ENCODE peak calls at places on chromosome 18, in six cellular contexts. F is prostate gland, D is upper lobe of right lung, E is tibial artery, L is A549, P is lung. A is an unnamed sample.

GRCh38 chr18:41073372-41073954 is 881.6 kb upstream of the PIK3C3 start:
- DNase-seq in E (no peak), F (no peak), L (no peak), D (no peak), P (no peak), A (no peak)

GRCh38 chr18:49725809-49726514 is 87.4 kb downstream of the ACAA2 start:
- DNase-seq in D (no peak), L (peak), P (peak), F (no peak), E (peak), A (peak)

GRCh38 chr18:61842146-61842545 is 50.7 kb downstream of the RNF152 start:
- DNase-seq in E (no peak), P (no peak), L (no peak), F (no peak), D (no peak), A (no peak)

GRCh38 chr18:79326413-79327198 is 69.1 kb upstream of the NFATC1 start:
- DNase-seq in D (no peak), L (no peak), E (no peak), P (no peak), F (no peak), A (no peak)

GRCh38 chr18:51941999-51942398 is 398.0 kb upstream of the DCC start:
- DNase-seq in L (no peak), E (no peak), D (no peak), F (no peak), P (no peak), A (no peak)

GRCh38 chr18:9890957-9891356 is 5.2 kb downstream of the TXNDC2 start:
- DNase-seq in D (no peak), L (no peak), P (no peak), E (no peak), F (no peak), A (no peak)

GRCh38 chr18:27785815-27786537 is 391.0 kb downstream of the CDH2 start:
- DNase-seq in D (peak), P (no peak), E (no peak), F (no peak), L (no peak), A (no peak)

GRCh38 chr18:46264255-46264654 is 160.1 kb downstream of the HAUS1 start:
- DNase-seq in D (no peak), L (peak), F (no peak), E (no peak), P (no peak), A (no peak)

GRCh38 chr18:48222118-48222517 is 187.1 kb downstream of the ZBTB7C start:
- DNase-seq in L (no peak), F (peak), E (no peak), D (no peak), P (peak), A (peak)

GRCh38 chr18:9153281-9153680 is 16.7 kb downstream of the ANKRD12 start:
- DNase-seq in E (no peak), P (no peak), D (no peak), L (no peak), F (no peak), A (no peak)

GRCh38 chr18:25229080-25229479 is 122.9 kb downstream of the ZNF521 start:
- DNase-seq in L (no peak), D (no peak), E (no peak), P (no peak), F (peak), A (no peak)

GRCh38 chr18:10194592-10194991 is 259.8 kb upstream of the APCDD1 start:
- DNase-seq in F (no peak), L (no peak), E (no peak), D (no peak), P (no peak), A (no peak)

GRCh38 chr18:57784034-57784815 is 18.9 kb downstream of the ATP8B1 start:
- DNase-seq in F (no peak), P (no peak), D (no peak), E (no peak), L (no peak), A (no peak)

GRCh38 chr18:28115149-28115550 is 61.8 kb downstream of the CDH2 start:
- DNase-seq in D (no peak), E (no peak), L (no peak), P (no peak), F (no peak), A (no peak)

GRCh38 chr18:6744816-6745455 is 15.4 kb downstream of the ARHGAP28 start:
- DNase-seq in L (no peak), D (no peak), P (no peak), F (no peak), E (no peak), A (no peak)

GRCh38 chr18:24023185-24023814 is 8.7 kb downstream of the TTC39C start:
- DNase-seq in F (peak), P (no peak), D (no peak), E (no peak), L (no peak), A (no peak)

GRCh38 chr18:56995579-56996194 is 151.2 kb upstream of the BOD1L2 start:
- DNase-seq in F (no peak), L (no peak), P (no peak), D (no peak), E (no peak), A (no peak)

GRCh38 chr18:73136134-73136533 is 268.3 kb upstream of the NETO1 start:
- DNase-seq in L (peak), E (no peak), D (no peak), P (no peak), F (no peak), A (no peak)

GRCh38 chr18:75475228-75475627 is 47.7 kb upstream of the SMIM21 start:
- DNase-seq in E (no peak), P (no peak), L (no peak), F (no peak), D (no peak), A (no peak)

GRCh38 chr18:10659594-10659993 is 133.8 kb downstream of the NAPG start:
- DNase-seq in F (no peak), L (no peak), E (no peak), D (no peak), P (no peak), A (no peak)

GRCh38 chr18:3910507-3910906 is 460.5 kb downstream of the TGIF1 start:
- DNase-seq in P (no peak), L (no peak), D (no peak), F (no peak), E (no peak), A (no peak)

GRCh38 chr18:47881752-47882455 is 48.6 kb downstream of the SMAD2 start:
- DNase-seq in E (no peak), F (no peak), L (no peak), D (no peak), P (no peak), A (no peak)

GRCh38 chr18:77320960-77321559 is 71.4 kb downstream of the GALR1 start:
- DNase-seq in E (no peak), L (no peak), P (no peak), F (no peak), D (no peak), A (no peak)

GRCh38 chr18:76721207-76721996 is 101.0 kb upstream of the ZNF236 start:
- DNase-seq in P (no peak), D (no peak), L (no peak), E (peak), F (no peak), A (no peak)

GRCh38 chr18:5941869-5942268 is 46.5 kb upstream of the TMEM200C start:
- DNase-seq in L (no peak), D (no peak), F (no peak), P (no peak), E (no peak), A (no peak)

GRCh38 chr18:58612239-58613055 is 16.4 kb downstream of the ALPK2 start:
- DNase-seq in L (no peak), D (no peak), E (no peak), P (no peak), F (no peak), A (no peak)

GRCh38 chr18:46623541-46623940 is 33.5 kb downstream of the LOXHD1 start:
- DNase-seq in P (peak), E (no peak), F (no peak), D (no peak), L (no peak), A (no peak)

GRCh38 chr18:30093376-30093775 is 949.2 kb downstream of the DSC3 start:
- DNase-seq in D (no peak), E (no peak), P (no peak), F (no peak), L (no peak), A (no peak)

GRCh38 chr18:49612515-49613033 is 50.7 kb downstream of the LIPG start:
- DNase-seq in E (no peak), L (no peak), D (no peak), F (no peak), P (no peak), A (no peak)

GRCh38 chr18:12904012-12904516 is 20.0 kb upstream of the PTPN2 start:
- DNase-seq in L (no peak), P (peak), F (no peak), E (no peak), D (no peak), A (no peak)

GRCh38 chr18:24875761-24876160 is 415.3 kb downstream of the HRH4 start:
- DNase-seq in P (no peak), F (no peak), L (no peak), E (no peak), D (no peak), A (no peak)

GRCh38 chr18:58394607-58395425 is 234.1 kb downstream of the ALPK2 start:
- DNase-seq in E (peak), P (no peak), D (no peak), L (no peak), F (no peak), A (no peak)

GRCh38 chr18:59821983-59822382 is 77.8 kb upstream of the PMAIP1 start:
- DNase-seq in F (no peak), E (no peak), P (no peak), L (no peak), D (no peak), A (no peak)

GRCh38 chr18:48254077-48254602 is 155.0 kb downstream of the ZBTB7C start:
- DNase-seq in D (no peak), L (no peak), F (no peak), E (no peak), P (no peak), A (no peak)

GRCh38 chr18:74420926-74421325 is 36.2 kb downstream of the DIPK1C start:
- DNase-seq in L (no peak), D (no peak), E (no peak), F (no peak), P (no peak), A (no peak)

GRCh38 chr18:41265047-41265446 is 690.0 kb upstream of the PIK3C3 start:
- DNase-seq in D (no peak), E (no peak), P (no peak), L (no peak), F (no peak), A (no peak)

GRCh38 chr18:27546991-27547390 is 361.9 kb upstream of the CHST9 start:
- DNase-seq in L (no peak), D (no peak), P (no peak), E (no peak), F (no peak), A (no peak)

GRCh38 chr18:41134426-41134825 is 820.6 kb upstream of the PIK3C3 start:
- DNase-seq in P (no peak), L (no peak), D (no peak), F (no peak), E (no peak), A (no peak)

GRCh38 chr18:44309185-44309584 is 371.5 kb upstream of the SETBP1 start:
- DNase-seq in P (no peak), L (no peak), E (no peak), F (no peak), D (no peak), A (no peak)
- H3K4me3 ChIP-seq in P (no peak), L (no peak), E (no peak), F (no peak), D (no peak), A (no peak)

GRCh38 chr18:31099490-31100230 is 2.6 kb downstream of the DSC2 start:
- DNase-seq in E (no peak), D (no peak), L (no peak), P (no peak), F (no peak), A (peak)
- H3K27ac ChIP-seq in E (no peak), D (no peak), L (no peak), P (no peak), F (peak), A (peak)

GRCh38 chr18:42977982-42978595 is 137.4 kb downstream of the RIT2 start:
- DNase-seq in E (no peak), L (no peak), P (no peak), D (no peak), F (no peak), A (no peak)

GRCh38 chr18:42976869-42977268 is 138.6 kb downstream of the RIT2 start:
- DNase-seq in D (no peak), F (no peak), E (no peak), P (no peak), L (no peak), A (no peak)
- H3K4me3 ChIP-seq in D (no peak), F (no peak), E (no peak), P (no peak), L (no peak), A (no peak)

GRCh38 chr18:40056085-40056484 is 1898.9 kb upstream of the PIK3C3 start:
- DNase-seq in E (no peak), F (no peak), D (peak), L (no peak), P (peak), A (no peak)
- H3K27ac ChIP-seq in E (no peak), F (no peak), D (no peak), L (no peak), P (no peak), A (no peak)

DNA sequence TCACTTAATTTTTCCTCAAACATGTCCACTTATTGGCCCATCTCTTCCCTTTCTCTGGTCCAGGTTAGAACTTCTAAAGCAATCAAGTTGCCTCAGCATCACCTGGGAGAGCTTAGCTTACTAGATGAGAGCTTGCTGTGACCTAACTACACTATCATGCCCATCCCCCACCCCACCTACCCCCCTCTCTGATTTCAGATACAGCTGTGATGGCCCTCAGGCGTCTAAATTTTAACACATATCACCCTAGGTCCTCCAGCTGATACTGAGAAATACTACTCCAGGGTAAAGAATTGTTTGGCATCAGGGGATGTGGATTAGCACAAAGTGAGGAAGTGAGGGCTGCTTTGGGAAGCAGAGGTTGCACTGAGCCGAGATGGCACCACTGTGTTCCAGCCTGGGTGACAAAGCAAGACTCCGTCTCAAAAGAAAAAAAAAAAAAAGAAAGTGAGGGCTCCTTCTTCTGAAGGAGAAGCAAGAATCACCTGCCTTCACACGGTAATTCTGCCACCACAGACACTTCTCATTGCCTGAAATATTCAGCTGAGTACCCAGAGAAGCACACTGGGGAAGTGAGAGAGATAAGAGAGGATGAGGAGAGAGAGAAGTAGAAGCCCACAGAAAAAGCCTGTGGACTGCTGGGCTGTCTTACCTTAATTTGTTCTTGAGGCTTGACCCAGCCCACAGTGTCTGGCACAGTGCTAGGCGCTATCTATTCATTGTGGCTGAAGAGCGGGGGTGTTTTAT is 263.4 kb downstream of the ASXL3 start:
- DNase-seq in E (no peak), F (no peak), D (no peak), P (no peak), L (no peak), A (no peak)
- H3K4me3 ChIP-seq in E (no peak), F (no peak), D (no peak), P (no peak), L (no peak), A (no peak)

DNA sequence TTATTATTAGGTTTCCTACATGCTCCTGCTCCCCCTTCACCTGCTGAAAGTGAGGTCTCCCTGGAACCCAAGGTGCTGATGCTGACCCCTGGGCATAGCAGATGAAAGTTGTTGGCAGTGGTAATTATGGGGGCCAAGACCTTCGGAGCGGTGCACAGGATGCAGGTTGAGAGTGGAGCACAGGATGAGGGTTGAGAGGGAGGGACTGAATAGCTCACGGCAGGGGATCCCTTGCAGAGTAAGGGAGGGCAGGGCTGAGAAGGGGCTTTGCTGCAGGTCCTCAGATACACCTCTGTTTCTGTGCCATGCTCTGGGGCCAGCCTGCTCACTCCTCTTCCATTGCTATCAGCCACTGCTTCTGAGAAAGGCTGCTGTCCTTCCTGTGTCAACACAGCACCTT is 163.3 kb downstream of the FHOD3 start:
- DNase-seq in D (no peak), P (no peak), E (no peak), F (no peak), L (no peak), A (no peak)
- H3K27ac ChIP-seq in D (no peak), P (no peak), E (no peak), F (no peak), L (no peak), A (no peak)

GRCh38 chr18:35039633-35040032 is 1.6 kb upstream of the MAPRE2 start:
- DNase-seq in E (no peak), L (no peak), D (no peak), P (no peak), F (no peak), A (no peak)

GRCh38 chr18:35040988-35041751 is at the start of gene MAPRE2:
- DNase-seq in D (peak), F (peak), P (peak), E (peak), L (peak), A (peak)

GRCh38 chr18:35038881-35039491 is 2.2 kb upstream of the MAPRE2 start:
- DNase-seq in D (no peak), F (no peak), L (no peak), E (no peak), P (no peak), A (no peak)

GRCh38 chr18:35041752-35042379 is 653 bp downstream of the MAPRE2 start:
- DNase-seq in F (no peak), P (no peak), E (no peak), D (no peak), L (no peak), A (no peak)

GRCh38 chr18:35040638-35040987 is 600 bp upstream of the MAPRE2 start:
- DNase-seq in L (no peak), P (no peak), F (no peak), E (no peak), D (no peak), A (no peak)
- H3K4me3 ChIP-seq in L (peak), P (no peak), F (peak), E (peak), D (peak), A (peak)

GRCh38 chr18:55228707-55229106 is 269.4 kb upstream of the CCDC68 start:
- DNase-seq in P (no peak), L (no peak), F (no peak), D (peak), E (peak), A (no peak)
- H3K27ac ChIP-seq in P (peak), L (no peak), F (no peak), D (no peak), E (no peak), A (no peak)

DNA sequence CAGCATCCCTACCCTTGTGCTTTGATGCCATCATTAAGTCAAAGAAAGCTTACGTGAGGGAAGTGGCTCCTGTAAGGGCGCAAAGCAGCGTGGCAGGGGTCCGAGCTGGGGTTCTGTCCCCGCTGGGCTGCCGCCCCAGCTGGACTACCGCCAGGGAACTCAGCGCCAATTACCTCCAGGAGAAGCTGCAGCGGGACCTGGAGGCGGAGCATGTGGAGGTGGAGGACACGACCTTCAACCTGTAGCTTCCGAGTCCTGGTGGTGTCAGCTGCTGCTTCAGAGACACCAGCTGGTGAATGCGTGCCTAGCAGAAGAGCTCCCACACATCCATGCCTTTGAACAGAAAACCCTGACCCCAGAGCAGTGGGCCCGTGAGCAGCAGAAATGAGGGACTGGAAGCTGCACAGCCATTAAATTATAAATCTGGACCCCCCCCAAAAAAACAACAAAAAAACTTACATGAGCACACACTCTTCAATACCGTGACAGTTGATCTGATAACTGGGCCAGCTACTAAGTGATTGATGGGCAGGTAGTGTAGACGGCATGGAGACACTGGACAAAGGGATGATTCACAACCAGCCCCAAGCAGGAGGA is 20.1 kb upstream of the YES1 start:
- DNase-seq in E (no peak), L (no peak), D (no peak), F (no peak), P (no peak), A (no peak)
- H3K4me3 ChIP-seq in E (no peak), L (peak), D (no peak), F (no peak), P (no peak), A (no peak)